ENCODE peak calls at places on chromosomes 4 and X, in eight cellular contexts. One of them, this sample, is unnamed.

GRCh38 chrX:55149242-55149641 is 60.4 kb downstream of the PAGE2 start:
- DNase-seq in non-pigmented ciliary epithelial cell: no peak
- DNase-seq in GM12892: no peak
- DNase-seq in T-cell: no peak
- DNase-seq in GDM1: no peak
- DNase-seq in spleen: no peak
- DNase-seq in stimulated activated CD8-positive, alpha-beta memory T cell treated with anti-CD3 and anti-CD28 coated beads, Interleukin-4, amount 100 ng/mL, for 4 hours: no peak
- DNase-seq in ELF-1: no peak
- DNase-seq in this sample: no peak

GRCh38 chr4:47704693-47705325 is 133.1 kb downstream of the CORIN start:
- DNase-seq in non-pigmented ciliary epithelial cell: no peak
- DNase-seq in GM12892: no peak
- DNase-seq in T-cell: no peak
- DNase-seq in GDM1: peak; percentile 19
- DNase-seq in spleen: no peak
- DNase-seq in stimulated activated CD8-positive, alpha-beta memory T cell treated with anti-CD3 and anti-CD28 coated beads, Interleukin-4, amount 100 ng/mL, for 4 hours: no peak
- DNase-seq in ELF-1: peak; percentile 57
- DNase-seq in this sample: no peak

GRCh38 chr4:53507671-53508286 is 83.5 kb downstream of the LNX1 start:
- DNase-seq in non-pigmented ciliary epithelial cell: peak; percentile 67
- DNase-seq in GM12892: no peak
- DNase-seq in T-cell: no peak
- DNase-seq in GDM1: no peak
- DNase-seq in spleen: no peak
- DNase-seq in stimulated activated CD8-positive, alpha-beta memory T cell treated with anti-CD3 and anti-CD28 coated beads, Interleukin-4, amount 100 ng/mL, for 4 hours: no peak
- DNase-seq in ELF-1: no peak
- DNase-seq in this sample: peak; percentile 95

GRCh38 chr4:76012388-76012801 is 5.1 kb upstream of the CXCL9 start:
- DNase-seq in non-pigmented ciliary epithelial cell: no peak
- DNase-seq in GM12892: no peak
- DNase-seq in T-cell: no peak
- DNase-seq in GDM1: no peak
- DNase-seq in spleen: no peak
- DNase-seq in stimulated activated CD8-positive, alpha-beta memory T cell treated with anti-CD3 and anti-CD28 coated beads, Interleukin-4, amount 100 ng/mL, for 4 hours: no peak
- DNase-seq in ELF-1: no peak
- DNase-seq in this sample: no peak

GRCh38 chr4:154024097-154024496 is 235.2 kb upstream of the SFRP2 start:
- DNase-seq in non-pigmented ciliary epithelial cell: no peak
- DNase-seq in GM12892: no peak
- DNase-seq in T-cell: no peak
- DNase-seq in GDM1: no peak
- DNase-seq in spleen: no peak
- DNase-seq in stimulated activated CD8-positive, alpha-beta memory T cell treated with anti-CD3 and anti-CD28 coated beads, Interleukin-4, amount 100 ng/mL, for 4 hours: no peak
- DNase-seq in ELF-1: peak; percentile 19
- DNase-seq in this sample: no peak

GRCh38 chr4:38463268-38463958 is 200.6 kb upstream of the KLF3 start:
- DNase-seq in non-pigmented ciliary epithelial cell: no peak
- DNase-seq in GM12892: no peak
- DNase-seq in T-cell: no peak
- DNase-seq in GDM1: no peak
- DNase-seq in spleen: no peak
- DNase-seq in stimulated activated CD8-positive, alpha-beta memory T cell treated with anti-CD3 and anti-CD28 coated beads, Interleukin-4, amount 100 ng/mL, for 4 hours: no peak
- DNase-seq in ELF-1: no peak
- DNase-seq in this sample: no peak

GRCh38 chrX:13996650-13997049 is 33.0 kb downstream of the GEMIN8 start:
- DNase-seq in non-pigmented ciliary epithelial cell: no peak
- DNase-seq in GM12892: no peak
- DNase-seq in T-cell: no peak
- DNase-seq in GDM1: no peak
- DNase-seq in spleen: no peak
- DNase-seq in stimulated activated CD8-positive, alpha-beta memory T cell treated with anti-CD3 and anti-CD28 coated beads, Interleukin-4, amount 100 ng/mL, for 4 hours: no peak
- DNase-seq in ELF-1: no peak
- DNase-seq in this sample: no peak

GRCh38 chr4:13615162-13615561 is 12.4 kb downstream of the BOD1L1 start:
- DNase-seq in non-pigmented ciliary epithelial cell: no peak
- DNase-seq in GM12892: no peak
- DNase-seq in T-cell: no peak
- DNase-seq in GDM1: peak; percentile 10
- DNase-seq in spleen: no peak
- DNase-seq in stimulated activated CD8-positive, alpha-beta memory T cell treated with anti-CD3 and anti-CD28 coated beads, Interleukin-4, amount 100 ng/mL, for 4 hours: no peak
- DNase-seq in ELF-1: no peak
- DNase-seq in this sample: no peak

GRCh38 chr4:75724066-75724866 is at the start of gene USO1:
- DNase-seq in non-pigmented ciliary epithelial cell: peak; percentile 96
- DNase-seq in GM12892: peak; percentile 79
- DNase-seq in T-cell: peak; percentile 98
- DNase-seq in GDM1: peak; percentile 99
- DNase-seq in spleen: peak; percentile 100
- DNase-seq in stimulated activated CD8-positive, alpha-beta memory T cell treated with anti-CD3 and anti-CD28 coated beads, Interleukin-4, amount 100 ng/mL, for 4 hours: peak; percentile 98
- DNase-seq in ELF-1: peak; percentile 99
- DNase-seq in this sample: peak; percentile 97

GRCh38 chr4:95129708-95130343 is 372.1 kb downstream of the BMPR1B start:
- DNase-seq in non-pigmented ciliary epithelial cell: peak; percentile 100
- DNase-seq in GM12892: no peak
- DNase-seq in T-cell: no peak
- DNase-seq in GDM1: no peak
- DNase-seq in spleen: no peak
- DNase-seq in stimulated activated CD8-positive, alpha-beta memory T cell treated with anti-CD3 and anti-CD28 coated beads, Interleukin-4, amount 100 ng/mL, for 4 hours: no peak
- DNase-seq in ELF-1: no peak
- DNase-seq in this sample: peak; percentile 100

GRCh38 chr4:49036528-49036927 is 50.5 kb downstream of the CWH43 start:
- DNase-seq in non-pigmented ciliary epithelial cell: no peak
- DNase-seq in GM12892: no peak
- DNase-seq in T-cell: no peak
- DNase-seq in GDM1: no peak
- DNase-seq in spleen: no peak
- DNase-seq in stimulated activated CD8-positive, alpha-beta memory T cell treated with anti-CD3 and anti-CD28 coated beads, Interleukin-4, amount 100 ng/mL, for 4 hours: no peak
- DNase-seq in ELF-1: no peak
- DNase-seq in this sample: no peak

GRCh38 chr4:153137168-153137567 is 67.1 kb upstream of the TRIM2 start:
- DNase-seq in non-pigmented ciliary epithelial cell: no peak
- DNase-seq in GM12892: no peak
- DNase-seq in T-cell: no peak
- DNase-seq in GDM1: no peak
- DNase-seq in spleen: no peak
- DNase-seq in stimulated activated CD8-positive, alpha-beta memory T cell treated with anti-CD3 and anti-CD28 coated beads, Interleukin-4, amount 100 ng/mL, for 4 hours: no peak
- DNase-seq in ELF-1: no peak
- DNase-seq in this sample: peak; percentile 86

GRCh38 chr4:53553486-53554210 is 37.6 kb downstream of the LNX1 start:
- DNase-seq in non-pigmented ciliary epithelial cell: no peak
- DNase-seq in GM12892: no peak
- DNase-seq in T-cell: no peak
- DNase-seq in GDM1: no peak
- DNase-seq in spleen: no peak
- DNase-seq in stimulated activated CD8-positive, alpha-beta memory T cell treated with anti-CD3 and anti-CD28 coated beads, Interleukin-4, amount 100 ng/mL, for 4 hours: no peak
- DNase-seq in ELF-1: no peak
- DNase-seq in this sample: no peak

GRCh38 chrX:17828156-17828555 is 32.9 kb downstream of the RAI2 start:
- DNase-seq in non-pigmented ciliary epithelial cell: no peak
- DNase-seq in GM12892: no peak
- DNase-seq in T-cell: no peak
- DNase-seq in GDM1: no peak
- DNase-seq in spleen: no peak
- DNase-seq in stimulated activated CD8-positive, alpha-beta memory T cell treated with anti-CD3 and anti-CD28 coated beads, Interleukin-4, amount 100 ng/mL, for 4 hours: no peak
- DNase-seq in ELF-1: no peak
- DNase-seq in this sample: no peak

GRCh38 chr4:8725071-8725841 is 132.7 kb downstream of the CPZ start:
- DNase-seq in non-pigmented ciliary epithelial cell: no peak
- DNase-seq in GM12892: no peak
- DNase-seq in T-cell: no peak
- DNase-seq in GDM1: no peak
- DNase-seq in spleen: peak; percentile 68
- DNase-seq in stimulated activated CD8-positive, alpha-beta memory T cell treated with anti-CD3 and anti-CD28 coated beads, Interleukin-4, amount 100 ng/mL, for 4 hours: no peak
- DNase-seq in ELF-1: peak; percentile 49
- DNase-seq in this sample: no peak

GRCh38 chr4:151359576-151359975 is 34.2 kb upstream of the SH3D19 start:
- DNase-seq in non-pigmented ciliary epithelial cell: no peak
- DNase-seq in GM12892: no peak
- DNase-seq in T-cell: no peak
- DNase-seq in GDM1: no peak
- DNase-seq in spleen: no peak
- DNase-seq in stimulated activated CD8-positive, alpha-beta memory T cell treated with anti-CD3 and anti-CD28 coated beads, Interleukin-4, amount 100 ng/mL, for 4 hours: no peak
- DNase-seq in ELF-1: no peak
- DNase-seq in this sample: no peak

GRCh38 chr4:1472911-1473518 is 66.8 kb upstream of the NKX1-1 start:
- DNase-seq in non-pigmented ciliary epithelial cell: no peak
- DNase-seq in GM12892: no peak
- DNase-seq in T-cell: no peak
- DNase-seq in GDM1: no peak
- DNase-seq in spleen: no peak
- DNase-seq in stimulated activated CD8-positive, alpha-beta memory T cell treated with anti-CD3 and anti-CD28 coated beads, Interleukin-4, amount 100 ng/mL, for 4 hours: no peak
- DNase-seq in ELF-1: no peak
- DNase-seq in this sample: no peak

GRCh38 chr4:40613456-40613855 is 16.2 kb downstream of the RBM47 start:
- DNase-seq in non-pigmented ciliary epithelial cell: no peak
- DNase-seq in GM12892: no peak
- DNase-seq in T-cell: no peak
- DNase-seq in GDM1: no peak
- DNase-seq in spleen: no peak
- DNase-seq in stimulated activated CD8-positive, alpha-beta memory T cell treated with anti-CD3 and anti-CD28 coated beads, Interleukin-4, amount 100 ng/mL, for 4 hours: no peak
- DNase-seq in ELF-1: no peak
- DNase-seq in this sample: no peak

GRCh38 chrX:12352922-12353321 is 214.6 kb downstream of the FRMPD4 start:
- DNase-seq in non-pigmented ciliary epithelial cell: no peak
- DNase-seq in GM12892: no peak
- DNase-seq in T-cell: no peak
- DNase-seq in GDM1: no peak
- DNase-seq in spleen: no peak
- DNase-seq in stimulated activated CD8-positive, alpha-beta memory T cell treated with anti-CD3 and anti-CD28 coated beads, Interleukin-4, amount 100 ng/mL, for 4 hours: no peak
- DNase-seq in ELF-1: peak; percentile 37
- DNase-seq in this sample: no peak

GRCh38 chrX:150100261-150100660 is 162.0 kb upstream of the EOLA2 start:
- DNase-seq in non-pigmented ciliary epithelial cell: peak; percentile 32
- DNase-seq in GM12892: no peak
- DNase-seq in T-cell: no peak
- DNase-seq in GDM1: no peak
- DNase-seq in spleen: no peak
- DNase-seq in stimulated activated CD8-positive, alpha-beta memory T cell treated with anti-CD3 and anti-CD28 coated beads, Interleukin-4, amount 100 ng/mL, for 4 hours: no peak
- DNase-seq in ELF-1: no peak
- DNase-seq in this sample: no peak

GRCh38 chr4:95304898-95305297 is 243.9 kb downstream of the UNC5C start:
- DNase-seq in non-pigmented ciliary epithelial cell: peak; percentile 69
- DNase-seq in GM12892: no peak
- DNase-seq in T-cell: no peak
- DNase-seq in GDM1: no peak
- DNase-seq in spleen: no peak
- DNase-seq in stimulated activated CD8-positive, alpha-beta memory T cell treated with anti-CD3 and anti-CD28 coated beads, Interleukin-4, amount 100 ng/mL, for 4 hours: no peak
- DNase-seq in ELF-1: no peak
- DNase-seq in this sample: peak; percentile 94

GRCh38 chr4:78057600-78058560 is 757 bp downstream of the FRAS1 start:
- DNase-seq in non-pigmented ciliary epithelial cell: no peak
- DNase-seq in GM12892: peak; percentile 18
- DNase-seq in T-cell: no peak
- DNase-seq in GDM1: no peak
- DNase-seq in spleen: peak; percentile 83
- DNase-seq in stimulated activated CD8-positive, alpha-beta memory T cell treated with anti-CD3 and anti-CD28 coated beads, Interleukin-4, amount 100 ng/mL, for 4 hours: no peak
- DNase-seq in ELF-1: peak; percentile 69
- DNase-seq in this sample: no peak

GRCh38 chr4:141898336-141898735 is 262.0 kb downstream of the IL15 start:
- DNase-seq in non-pigmented ciliary epithelial cell: no peak
- DNase-seq in GM12892: no peak
- DNase-seq in T-cell: no peak
- DNase-seq in GDM1: peak; percentile 14
- DNase-seq in spleen: no peak
- DNase-seq in stimulated activated CD8-positive, alpha-beta memory T cell treated with anti-CD3 and anti-CD28 coated beads, Interleukin-4, amount 100 ng/mL, for 4 hours: no peak
- DNase-seq in ELF-1: no peak
- DNase-seq in this sample: no peak

GRCh38 chrX:47145408-47146120 is 543 bp downstream of the RBM10 start:
- DNase-seq in non-pigmented ciliary epithelial cell: no peak
- DNase-seq in GM12892: peak; percentile 36
- DNase-seq in T-cell: peak; percentile 11
- DNase-seq in GDM1: no peak
- DNase-seq in spleen: peak; percentile 74
- DNase-seq in stimulated activated CD8-positive, alpha-beta memory T cell treated with anti-CD3 and anti-CD28 coated beads, Interleukin-4, amount 100 ng/mL, for 4 hours: no peak
- DNase-seq in ELF-1: no peak
- DNase-seq in this sample: no peak

GRCh38 chrX:42976729-42977366 is 198.9 kb upstream of the PPP1R2C start:
- DNase-seq in non-pigmented ciliary epithelial cell: no peak
- DNase-seq in GM12892: no peak
- DNase-seq in T-cell: no peak
- DNase-seq in GDM1: peak; percentile 72
- DNase-seq in spleen: no peak
- DNase-seq in stimulated activated CD8-positive, alpha-beta memory T cell treated with anti-CD3 and anti-CD28 coated beads, Interleukin-4, amount 100 ng/mL, for 4 hours: no peak
- DNase-seq in ELF-1: peak; percentile 72
- DNase-seq in this sample: no peak

GRCh38 chrX:18422325-18422724 is 3.1 kb upstream of the CDKL5 start:
- DNase-seq in non-pigmented ciliary epithelial cell: peak; percentile 48
- DNase-seq in GM12892: no peak
- DNase-seq in T-cell: no peak
- DNase-seq in GDM1: no peak
- DNase-seq in spleen: no peak
- DNase-seq in stimulated activated CD8-positive, alpha-beta memory T cell treated with anti-CD3 and anti-CD28 coated beads, Interleukin-4, amount 100 ng/mL, for 4 hours: no peak
- DNase-seq in ELF-1: no peak
- DNase-seq in this sample: peak; percentile 23

GRCh38 chr4:3045500-3045850 is 28.9 kb downstream of the HTT-AS start:
- DNase-seq in non-pigmented ciliary epithelial cell: peak; percentile 23
- DNase-seq in GM12892: no peak
- DNase-seq in T-cell: peak; percentile 84
- DNase-seq in GDM1: peak; percentile 78
- DNase-seq in spleen: peak; percentile 94
- DNase-seq in stimulated activated CD8-positive, alpha-beta memory T cell treated with anti-CD3 and anti-CD28 coated beads, Interleukin-4, amount 100 ng/mL, for 4 hours: peak; percentile 63
- DNase-seq in ELF-1: no peak
- DNase-seq in this sample: peak; percentile 6